ENCODE peak calls at places on chromosome 16, in six cellular contexts. One of them, this sample, is unnamed.
A peak's percentile ranks its signal among the peaks of the same experiment; 100 is the strongest.

GRCh38 chr16:55331648-55332185 is 7.7 kb downstream of the IRX6 start:
- DNase-seq in H1: no peak
- DNase-seq in neuronal stem cell: no peak
- DNase-seq in H9: no peak
- DNase-seq in mesenchymal stem cell: no peak
- DNase-seq in IMR-90: no peak
- DNase-seq in this sample: no peak

GRCh38 chr16:55021595-55022475 is 91.2 kb downstream of the IRX5 start:
- DNase-seq in mesenchymal stem cell: no peak
- DNase-seq in neuronal stem cell: no peak
- DNase-seq in H9: peak; percentile 78
- DNase-seq in H1: peak; percentile 15
- DNase-seq in IMR-90: no peak
- DNase-seq in this sample: no peak

GRCh38 chr16:46745594-46745993 is 2.5 kb downstream of the MYLK3 start:
- DNase-seq in IMR-90: no peak
- DNase-seq in H9: no peak
- DNase-seq in mesenchymal stem cell: no peak
- DNase-seq in H1: no peak
- DNase-seq in neuronal stem cell: no peak
- DNase-seq in this sample: no peak

GRCh38 chr16:68232335-68232734 is 3.6 kb downstream of the ESRP2 start:
- DNase-seq in H9: no peak
- DNase-seq in H1: no peak
- DNase-seq in mesenchymal stem cell: no peak
- DNase-seq in IMR-90: no peak
- DNase-seq in neuronal stem cell: no peak
- DNase-seq in this sample: no peak

GRCh38 chr16:68490358-68490757 is 42.0 kb upstream of the SMPD3 start:
- DNase-seq in H9: no peak
- DNase-seq in IMR-90: no peak
- DNase-seq in neuronal stem cell: no peak
- DNase-seq in mesenchymal stem cell: no peak
- DNase-seq in H1: no peak
- DNase-seq in this sample: no peak

GRCh38 chr16:14539631-14540030 is 90.4 kb downstream of the PARN start:
- DNase-seq in neuronal stem cell: no peak
- DNase-seq in H1: no peak
- DNase-seq in H9: no peak
- DNase-seq in IMR-90: peak; percentile 62
- DNase-seq in mesenchymal stem cell: no peak
- DNase-seq in this sample: no peak

GRCh38 chr16:66569827-66570405 is 3.7 kb downstream of the CMTM1 start:
- DNase-seq in IMR-90: peak; percentile 81
- DNase-seq in H1: no peak
- DNase-seq in mesenchymal stem cell: peak; percentile 76
- DNase-seq in neuronal stem cell: no peak
- DNase-seq in H9: no peak
- DNase-seq in this sample: peak; percentile 84

GRCh38 chr16:66894948-66895696 is 14.8 kb downstream of the PDP2 start:
- DNase-seq in H9: peak; percentile 69
- DNase-seq in neuronal stem cell: peak; percentile 48
- DNase-seq in H1: no peak
- DNase-seq in mesenchymal stem cell: peak; percentile 83
- DNase-seq in IMR-90: peak; percentile 76
- DNase-seq in this sample: peak; percentile 42

GRCh38 chr16:53864819-53865491 is 161.0 kb downstream of the FTO start:
- DNase-seq in IMR-90: peak; percentile 24
- DNase-seq in H1: no peak
- DNase-seq in mesenchymal stem cell: peak; percentile 29
- DNase-seq in H9: no peak
- DNase-seq in neuronal stem cell: no peak
- DNase-seq in this sample: no peak

GRCh38 chr16:49350265-49351103 is 23.1 kb upstream of the C16orf78 start:
- DNase-seq in IMR-90: peak; percentile 34
- DNase-seq in H9: peak; percentile 73
- DNase-seq in mesenchymal stem cell: peak; percentile 47
- DNase-seq in neuronal stem cell: peak; percentile 62
- DNase-seq in H1: no peak
- DNase-seq in this sample: peak; percentile 80

GRCh38 chr16:29811896-29812665 is at the start of gene PRRT2:
- DNase-seq in IMR-90: peak; percentile 43
- DNase-seq in mesenchymal stem cell: peak; percentile 74
- DNase-seq in H1: no peak
- DNase-seq in H9: peak; percentile 70
- DNase-seq in neuronal stem cell: peak; percentile 87
- DNase-seq in this sample: peak; percentile 65

GRCh38 chr16:58329147-58329546 is 34.3 kb upstream of the PRSS54 start:
- DNase-seq in neuronal stem cell: no peak
- DNase-seq in H1: no peak
- DNase-seq in H9: no peak
- DNase-seq in mesenchymal stem cell: no peak
- DNase-seq in IMR-90: peak; percentile 7
- DNase-seq in this sample: peak; percentile 35

GRCh38 chr16:57357330-57358151 is 1.0 kb upstream of the CCL22 start:
- DNase-seq in mesenchymal stem cell: no peak
- DNase-seq in H9: no peak
- DNase-seq in neuronal stem cell: no peak
- DNase-seq in IMR-90: no peak
- DNase-seq in H1: no peak
- DNase-seq in this sample: no peak

GRCh38 chr16:29862383-29862883 is 593 bp downstream of the CDIPT start:
- DNase-seq in mesenchymal stem cell: peak; percentile 30
- DNase-seq in H1: no peak
- DNase-seq in IMR-90: no peak
- DNase-seq in H9: no peak
- DNase-seq in neuronal stem cell: no peak
- DNase-seq in this sample: peak; percentile 49

GRCh38 chr16:69565611-69566436 is at the start of gene NFAT5:
- DNase-seq in IMR-90: peak; percentile 74
- DNase-seq in H9: peak; percentile 94
- DNase-seq in neuronal stem cell: peak; percentile 95
- DNase-seq in mesenchymal stem cell: peak; percentile 84
- DNase-seq in H1: peak; percentile 53
- DNase-seq in this sample: peak; percentile 92

GRCh38 chr16:54677551-54677950 is 253.1 kb upstream of the IRX5 start:
- DNase-seq in H9: no peak
- DNase-seq in mesenchymal stem cell: no peak
- DNase-seq in neuronal stem cell: no peak
- DNase-seq in H1: no peak
- DNase-seq in IMR-90: no peak
- DNase-seq in this sample: peak; percentile 76

GRCh38 chr16:56108724-56109123 is 82.6 kb upstream of the GNAO1 start:
- DNase-seq in IMR-90: no peak
- DNase-seq in H1: no peak
- DNase-seq in neuronal stem cell: no peak
- DNase-seq in mesenchymal stem cell: no peak
- DNase-seq in H9: no peak
- DNase-seq in this sample: no peak

GRCh38 chr16:75263291-75263962 is 12.0 kb upstream of the BCAR1 start:
- DNase-seq in neuronal stem cell: no peak
- DNase-seq in mesenchymal stem cell: peak; percentile 19
- DNase-seq in H9: peak; percentile 27
- DNase-seq in H1: no peak
- DNase-seq in IMR-90: no peak
- DNase-seq in this sample: no peak

GRCh38 chr16:1691956-1692355 is 13.9 kb downstream of the JPT2 start:
- DNase-seq in H9: no peak
- DNase-seq in IMR-90: peak; percentile 77
- DNase-seq in neuronal stem cell: no peak
- DNase-seq in mesenchymal stem cell: peak; percentile 77
- DNase-seq in H1: no peak
- DNase-seq in this sample: peak; percentile 98

GRCh38 chr16:57803413-57803990 is 1.2 kb upstream of the KIFC3 start:
- DNase-seq in IMR-90: no peak
- DNase-seq in H1: no peak
- DNase-seq in mesenchymal stem cell: peak; percentile 52
- DNase-seq in H9: no peak
- DNase-seq in neuronal stem cell: no peak
- DNase-seq in this sample: no peak

GRCh38 chr16:64629622-64630021 is 492.2 kb downstream of the CDH11 start:
- DNase-seq in mesenchymal stem cell: peak; percentile 10
- DNase-seq in IMR-90: no peak
- DNase-seq in neuronal stem cell: no peak
- DNase-seq in H1: no peak
- DNase-seq in H9: no peak
- DNase-seq in this sample: no peak

GRCh38 chr16:81595676-81596292 is 151.2 kb downstream of the CMIP start:
- DNase-seq in neuronal stem cell: no peak
- DNase-seq in mesenchymal stem cell: peak; percentile 87
- DNase-seq in IMR-90: no peak
- DNase-seq in H9: no peak
- DNase-seq in H1: no peak
- DNase-seq in this sample: peak; percentile 97

GRCh38 chr16:23901178-23902131 is 65.7 kb downstream of the PRKCB start:
- DNase-seq in mesenchymal stem cell: no peak
- DNase-seq in H1: no peak
- DNase-seq in IMR-90: no peak
- DNase-seq in H9: no peak
- DNase-seq in neuronal stem cell: no peak
- DNase-seq in this sample: no peak

GRCh38 chr16:23676924-23677480 is 1.7 kb upstream of the PLK1 start:
- DNase-seq in neuronal stem cell: no peak
- DNase-seq in mesenchymal stem cell: no peak
- DNase-seq in IMR-90: no peak
- DNase-seq in H9: no peak
- DNase-seq in H1: no peak
- DNase-seq in this sample: no peak

DNA sequence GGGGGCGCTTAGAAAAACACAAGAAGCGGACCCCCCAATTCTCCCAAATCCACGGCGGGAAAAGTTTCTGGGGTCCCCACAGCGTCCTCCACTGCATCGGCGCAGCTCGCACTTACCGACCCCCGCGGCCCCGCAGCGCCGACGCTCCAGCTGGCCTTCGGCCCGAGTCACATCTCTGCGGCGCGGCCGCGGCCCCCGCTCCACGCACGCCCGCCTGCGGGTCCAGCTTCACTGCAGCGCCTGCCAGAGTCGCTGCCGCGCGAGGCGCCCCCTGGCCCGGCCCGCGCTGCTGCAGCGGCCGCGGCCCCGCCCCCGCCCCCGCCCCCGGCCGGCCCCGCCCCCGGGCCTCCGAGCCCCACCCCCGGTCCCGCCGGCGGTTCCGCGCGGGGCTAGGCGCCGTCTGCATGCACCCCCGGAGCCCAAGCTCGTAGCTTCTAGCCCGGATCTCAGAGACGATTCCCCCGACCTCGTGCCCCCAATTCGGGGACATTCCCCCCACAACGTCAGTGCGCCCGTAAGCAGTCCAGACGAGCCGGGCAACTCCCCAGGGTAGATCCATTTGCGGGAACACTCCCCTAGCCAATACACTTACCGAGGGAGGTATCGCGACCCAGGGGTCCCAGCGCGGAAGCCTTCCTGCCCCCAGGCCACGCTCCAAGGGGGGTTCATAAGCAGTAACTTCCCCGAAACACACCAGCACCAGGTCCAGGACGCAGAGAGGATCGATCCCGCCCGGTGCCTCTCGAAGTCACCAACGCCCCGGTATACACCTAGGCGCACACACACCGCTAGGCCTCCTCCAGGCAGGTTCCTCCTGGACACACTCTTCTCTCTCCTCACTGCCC is at the start of gene GPRC5B:
- DNase-seq in H9: peak; percentile 63
- DNase-seq in mesenchymal stem cell: peak; percentile 49
- DNase-seq in H1: no peak
- DNase-seq in IMR-90: peak; percentile 25
- DNase-seq in neuronal stem cell: no peak
- DNase-seq in this sample: peak; percentile 30
- H3K18ac ChIP-seq in H9: no peak within 1 kb of the TSS
- H3K18ac ChIP-seq in mesenchymal stem cell: peak within 1 kb of the TSS; percentile 49
- H3K18ac ChIP-seq in H1: peak within 1 kb of the TSS; percentile 78
- H3K18ac ChIP-seq in IMR-90: no peak within 1 kb of the TSS
- H3K18ac ChIP-seq in neuronal stem cell: peak within 1 kb of the TSS; percentile 96
- H3K18ac ChIP-seq in this sample: peak within 1 kb of the TSS; percentile 79

GRCh38 chr16:48234630-48235029 is 9.5 kb upstream of the LONP2 start:
- DNase-seq in mesenchymal stem cell: no peak
- DNase-seq in H9: no peak
- DNase-seq in H1: no peak
- DNase-seq in neuronal stem cell: no peak
- DNase-seq in IMR-90: no peak
- DNase-seq in this sample: no peak

GRCh38 chr16:48235556-48236136 is 8.5 kb upstream of the LONP2 start:
- DNase-seq in neuronal stem cell: no peak
- DNase-seq in H1: no peak
- DNase-seq in IMR-90: peak; percentile 29
- DNase-seq in mesenchymal stem cell: peak; percentile 20
- DNase-seq in H9: no peak
- DNase-seq in this sample: no peak

GRCh38 chr16:48235058-48235555 is 9.0 kb upstream of the LONP2 start:
- DNase-seq in neuronal stem cell: no peak
- DNase-seq in H9: no peak
- DNase-seq in IMR-90: no peak
- DNase-seq in H1: no peak
- DNase-seq in mesenchymal stem cell: no peak
- DNase-seq in this sample: peak; percentile 5

GRCh38 chr16:48232459-48233040 is 11.6 kb upstream of the LONP2 start:
- DNase-seq in H1: no peak
- DNase-seq in mesenchymal stem cell: no peak
- DNase-seq in H9: no peak
- DNase-seq in IMR-90: peak; percentile 38
- DNase-seq in neuronal stem cell: no peak
- DNase-seq in this sample: no peak

DNA sequence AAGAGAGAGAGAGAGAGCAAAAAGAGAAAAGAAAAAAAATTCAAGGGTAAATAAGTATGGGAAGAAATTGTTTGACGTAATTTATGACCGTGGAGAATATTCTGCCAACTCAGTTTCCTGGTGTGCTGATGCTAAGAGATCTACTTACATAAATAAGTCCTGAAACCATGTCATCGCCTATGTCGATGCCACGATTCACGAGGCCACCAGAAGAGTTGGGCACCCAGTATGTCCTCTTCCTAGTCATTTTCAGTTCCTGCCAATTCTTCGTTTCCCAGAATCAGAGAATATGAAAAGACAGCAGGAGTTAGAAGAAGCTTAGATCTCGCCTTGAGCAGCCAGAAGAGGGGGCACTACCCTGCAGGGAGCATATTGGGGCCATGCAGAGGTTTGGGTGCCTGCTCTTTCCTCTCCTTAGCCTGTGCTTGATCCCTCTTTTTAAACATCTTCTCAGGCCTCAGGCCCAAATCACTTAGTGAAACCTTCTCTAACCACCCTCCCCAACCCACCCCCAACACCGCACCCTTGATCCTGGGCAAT is 12.4 kb upstream of the LONP2 start:
- DNase-seq in neuronal stem cell: peak; percentile 17
- DNase-seq in mesenchymal stem cell: peak; percentile 46
- DNase-seq in H9: peak; percentile 58
- DNase-seq in H1: peak; percentile 29
- DNase-seq in IMR-90: peak; percentile 49
- DNase-seq in this sample: peak; percentile 8
- H4K91ac ChIP-seq in neuronal stem cell: no peak overlapping the region
- H4K91ac ChIP-seq in mesenchymal stem cell: no peak overlapping the region
- H4K91ac ChIP-seq in H9: no peak overlapping the region
- H4K91ac ChIP-seq in H1: no peak overlapping the region
- H4K91ac ChIP-seq in IMR-90: no peak overlapping the region
- H4K91ac ChIP-seq in this sample: no peak overlapping the region

GRCh38 chr16:51180719-51181494 is 29.8 kb upstream of the SALL1 start:
- DNase-seq in H9: no peak
- DNase-seq in neuronal stem cell: no peak
- DNase-seq in mesenchymal stem cell: peak; percentile 8
- DNase-seq in H1: no peak
- DNase-seq in IMR-90: no peak
- DNase-seq in this sample: no peak
- H3K18ac ChIP-seq in H9: no peak overlapping the region
- H3K18ac ChIP-seq in neuronal stem cell: no peak overlapping the region
- H3K18ac ChIP-seq in mesenchymal stem cell: no peak overlapping the region
- H3K18ac ChIP-seq in H1: peak overlapping the region; percentile 63
- H3K18ac ChIP-seq in IMR-90: no peak overlapping the region
- H3K18ac ChIP-seq in this sample: no peak overlapping the region

GRCh38 chr16:80197790-80198201 is 343.0 kb upstream of the DYNLRB2 start:
- DNase-seq in H1: no peak
- DNase-seq in neuronal stem cell: no peak
- DNase-seq in IMR-90: peak; percentile 93
- DNase-seq in mesenchymal stem cell: peak; percentile 68
- DNase-seq in H9: no peak
- DNase-seq in this sample: peak; percentile 45
- H4K91ac ChIP-seq in H1: no peak overlapping the region
- H4K91ac ChIP-seq in neuronal stem cell: no peak overlapping the region
- H4K91ac ChIP-seq in IMR-90: peak overlapping the region; percentile 99
- H4K91ac ChIP-seq in mesenchymal stem cell: no peak overlapping the region
- H4K91ac ChIP-seq in H9: no peak overlapping the region
- H4K91ac ChIP-seq in this sample: no peak overlapping the region